ENCODE peak calls at places on chromosomes 13 and 19, in five cellular contexts. One of them, this sample, is unnamed.

GRCh38 chr19:54191671-54192453 is 754 bp downstream of the TSEN34 start:
- DNase-seq in H1: no peak
- DNase-seq in HCT116: no peak
- DNase-seq in A549: no peak
- DNase-seq in IMR-90: peak
- DNase-seq in this sample: no peak

GRCh38 chr19:5992756-5993155 is 14.8 kb upstream of the RANBP3 start:
- DNase-seq in H1: no peak
- DNase-seq in IMR-90: no peak
- DNase-seq in HCT116: no peak
- DNase-seq in A549: no peak
- DNase-seq in this sample: no peak

GRCh38 chr13:24042710-24043440 is 117.6 kb upstream of the SPATA13 start:
- DNase-seq in A549: no peak
- DNase-seq in HCT116: no peak
- DNase-seq in IMR-90: peak
- DNase-seq in H1: no peak
- DNase-seq in this sample: no peak

GRCh38 chr13:24011266-24011665 is 114.0 kb upstream of the C1QTNF9B start:
- DNase-seq in HCT116: no peak
- DNase-seq in IMR-90: no peak
- DNase-seq in H1: no peak
- DNase-seq in A549: no peak
- DNase-seq in this sample: no peak

GRCh38 chr13:50382951-50383350 is 367.7 kb downstream of the KCNRG start:
- DNase-seq in H1: no peak
- DNase-seq in IMR-90: no peak
- DNase-seq in HCT116: no peak
- DNase-seq in A549: no peak
- DNase-seq in this sample: no peak

GRCh38 chr19:1580382-1580781 is 12.3 kb upstream of the MEX3D start:
- DNase-seq in HCT116: no peak
- DNase-seq in H1: no peak
- DNase-seq in IMR-90: no peak
- DNase-seq in A549: no peak
- DNase-seq in this sample: no peak

GRCh38 chr19:42421591-42422031 is 5.6 kb downstream of the LIPE start:
- DNase-seq in IMR-90: no peak
- DNase-seq in HCT116: no peak
- DNase-seq in H1: no peak
- DNase-seq in A549: no peak
- DNase-seq in this sample: no peak

GRCh38 chr13:103036268-103036667 is 29.9 kb downstream of the SLC10A2 start:
- DNase-seq in H1: no peak
- DNase-seq in IMR-90: no peak
- DNase-seq in HCT116: no peak
- DNase-seq in A549: no peak
- DNase-seq in this sample: no peak

GRCh38 chr19:16594681-16595091 is 22.5 kb upstream of the SLC35E1 start:
- DNase-seq in A549: no peak
- DNase-seq in HCT116: no peak
- DNase-seq in H1: no peak
- DNase-seq in IMR-90: no peak
- DNase-seq in this sample: no peak

GRCh38 chr13:99373436-99373835 is 66.2 kb upstream of the GPR183 start:
- DNase-seq in H1: no peak
- DNase-seq in HCT116: no peak
- DNase-seq in A549: no peak
- DNase-seq in IMR-90: no peak
- DNase-seq in this sample: no peak

GRCh38 chr13:23321534-23322241 is 111.8 kb downstream of the SACS start:
- DNase-seq in A549: peak
- DNase-seq in HCT116: peak
- DNase-seq in H1: no peak
- DNase-seq in IMR-90: peak
- DNase-seq in this sample: no peak

GRCh38 chr13:40190656-40191100 is 475.8 kb downstream of the FOXO1 start:
- DNase-seq in A549: no peak
- DNase-seq in HCT116: no peak
- DNase-seq in IMR-90: peak
- DNase-seq in H1: no peak
- DNase-seq in this sample: no peak

GRCh38 chr13:106318941-106319411 is 216.5 kb downstream of the EFNB2 start:
- DNase-seq in HCT116: peak
- DNase-seq in H1: no peak
- DNase-seq in A549: peak
- DNase-seq in IMR-90: peak
- DNase-seq in this sample: no peak

GRCh38 chr13:48333976-48334375 is 30.4 kb downstream of the RB1 start:
- DNase-seq in IMR-90: peak
- DNase-seq in H1: no peak
- DNase-seq in A549: no peak
- DNase-seq in HCT116: no peak
- DNase-seq in this sample: no peak

GRCh38 chr13:77779461-77780272 is 82.2 kb downstream of the SLAIN1 start:
- DNase-seq in IMR-90: peak
- DNase-seq in H1: no peak
- DNase-seq in HCT116: peak
- DNase-seq in A549: peak
- DNase-seq in this sample: no peak

GRCh38 chr13:48156466-48156865 is 61.6 kb upstream of the MED4 start:
- DNase-seq in HCT116: peak
- DNase-seq in A549: no peak
- DNase-seq in IMR-90: no peak
- DNase-seq in H1: no peak
- DNase-seq in this sample: no peak

GRCh38 chr13:64158910-64159309 is 2743.3 kb upstream of the PCDH20 start:
- DNase-seq in A549: no peak
- DNase-seq in H1: no peak
- DNase-seq in HCT116: no peak
- DNase-seq in IMR-90: peak
- DNase-seq in this sample: no peak

GRCh38 chr13:48531416-48532145 is 1.3 kb downstream of the RCBTB2 start:
- DNase-seq in HCT116: no peak
- DNase-seq in H1: no peak
- DNase-seq in A549: no peak
- DNase-seq in IMR-90: no peak
- DNase-seq in this sample: no peak

GRCh38 chr13:31908696-31909386 is 122.7 kb upstream of the FRY start:
- DNase-seq in IMR-90: no peak
- DNase-seq in HCT116: no peak
- DNase-seq in A549: no peak
- DNase-seq in H1: no peak
- DNase-seq in this sample: no peak

GRCh38 chr13:96822900-96823299 is 171.4 kb downstream of the OXGR1 start:
- DNase-seq in HCT116: peak
- DNase-seq in H1: no peak
- DNase-seq in A549: peak
- DNase-seq in IMR-90: no peak
- DNase-seq in this sample: peak

GRCh38 chr13:38008636-38009035 is 139.1 kb upstream of the TRPC4 start:
- DNase-seq in HCT116: no peak
- DNase-seq in A549: no peak
- DNase-seq in IMR-90: no peak
- DNase-seq in H1: no peak
- DNase-seq in this sample: no peak

GRCh38 chr13:24892844-24893243 is 128.9 kb downstream of the RNF17 start:
- DNase-seq in IMR-90: no peak
- DNase-seq in HCT116: no peak
- DNase-seq in H1: no peak
- DNase-seq in A549: no peak
- DNase-seq in this sample: no peak

GRCh38 chr19:2734589-2735288 is 5.1 kb downstream of the SLC39A3 start:
- DNase-seq in IMR-90: no peak
- DNase-seq in HCT116: no peak
- DNase-seq in H1: no peak
- DNase-seq in A549: no peak
- DNase-seq in this sample: no peak

GRCh38 chr19:41431426-41432386 is 4.5 kb upstream of the B3GNT8 start:
- DNase-seq in HCT116: no peak
- DNase-seq in A549: no peak
- DNase-seq in H1: no peak
- DNase-seq in IMR-90: peak
- DNase-seq in this sample: no peak

GRCh38 chr13:52615817-52616216 is 26.4 kb upstream of the HNRNPA1L2 start:
- DNase-seq in H1: no peak
- DNase-seq in HCT116: no peak
- DNase-seq in A549: peak
- DNase-seq in IMR-90: no peak
- DNase-seq in this sample: peak
- TF ChIP-seq CEBPB in H1: no peak
- TF ChIP-seq CEBPB in HCT116: no peak
- TF ChIP-seq CEBPB in A549: no peak
- TF ChIP-seq CEBPB in IMR-90: no peak
- TF ChIP-seq CEBPB in this sample: no peak

GRCh38 chr13:112449545-112449930 is 73.4 kb downstream of the SPACA7 start:
- DNase-seq in HCT116: no peak
- DNase-seq in A549: no peak
- DNase-seq in H1: no peak
- DNase-seq in IMR-90: no peak
- DNase-seq in this sample: no peak

GRCh38 chr13:112447306-112447705 is 71.2 kb downstream of the SPACA7 start:
- DNase-seq in A549: no peak
- DNase-seq in HCT116: no peak
- DNase-seq in H1: no peak
- DNase-seq in IMR-90: no peak
- DNase-seq in this sample: no peak

GRCh38 chr13:112450118-112450517 is 74.0 kb downstream of the SPACA7 start:
- DNase-seq in A549: no peak
- DNase-seq in HCT116: no peak
- DNase-seq in IMR-90: no peak
- DNase-seq in H1: no peak
- DNase-seq in this sample: no peak

GRCh38 chr13:112447761-112448603 is 71.8 kb downstream of the SPACA7 start:
- DNase-seq in H1: no peak
- DNase-seq in HCT116: no peak
- DNase-seq in IMR-90: no peak
- DNase-seq in A549: no peak
- DNase-seq in this sample: no peak

DNA sequence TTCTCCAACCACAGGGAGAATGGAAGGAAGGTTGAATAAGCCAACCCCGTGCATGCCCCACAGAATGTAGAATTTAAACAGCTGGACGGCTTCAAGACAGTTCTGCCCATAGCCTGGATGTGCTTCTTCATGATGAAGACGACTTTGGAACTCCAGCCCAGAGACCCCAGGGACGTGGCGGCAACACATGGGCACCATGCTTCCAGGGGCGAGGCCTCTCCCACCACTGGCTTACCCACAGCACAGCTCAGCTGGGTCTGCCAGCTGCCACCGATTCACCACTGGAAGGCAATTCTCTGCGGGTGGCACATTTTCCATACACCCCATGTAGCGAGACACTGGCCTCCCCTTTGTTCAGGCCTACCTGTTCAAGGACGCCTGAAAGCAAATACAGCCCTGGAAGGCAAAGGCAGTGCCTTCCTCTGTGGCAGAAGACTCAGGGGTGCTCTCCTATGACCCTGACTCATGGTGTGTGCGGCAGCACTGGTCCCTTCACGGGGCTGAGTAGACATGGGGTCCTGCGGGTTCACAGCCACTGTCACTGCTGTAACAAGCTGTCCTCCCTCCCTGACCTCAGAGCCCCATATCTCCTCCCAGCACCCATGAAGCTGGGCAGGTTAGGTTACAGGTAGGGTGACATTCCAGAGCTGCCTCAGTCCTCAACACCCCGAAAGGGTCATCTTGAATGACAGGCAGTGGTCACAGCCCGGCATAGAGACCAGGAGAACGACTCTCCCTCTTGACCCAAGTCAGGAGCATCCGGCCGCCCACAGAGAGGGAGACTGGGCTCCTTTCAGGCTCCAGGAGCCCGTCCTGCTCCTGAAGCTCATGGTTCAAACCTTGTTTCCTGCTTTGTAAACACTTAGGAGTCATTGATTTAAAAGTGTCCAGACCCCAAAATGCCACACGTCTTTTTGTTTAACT is 72.7 kb downstream of the SPACA7 start:
- DNase-seq in A549: no peak
- DNase-seq in H1: no peak
- DNase-seq in HCT116: no peak
- DNase-seq in IMR-90: no peak
- DNase-seq in this sample: no peak
- TF ChIP-seq CEBPB in A549: no peak
- TF ChIP-seq CEBPB in H1: no peak
- TF ChIP-seq CEBPB in HCT116: no peak
- TF ChIP-seq CEBPB in IMR-90: no peak
- TF ChIP-seq CEBPB in this sample: no peak

GRCh38 chr13:26476111-26476743 is 81.3 kb upstream of the WASF3 start:
- DNase-seq in A549: no peak
- DNase-seq in IMR-90: peak
- DNase-seq in HCT116: no peak
- DNase-seq in H1: peak
- DNase-seq in this sample: no peak

GRCh38 chr13:26474286-26474685 is 83.2 kb upstream of the WASF3 start:
- DNase-seq in IMR-90: no peak
- DNase-seq in HCT116: no peak
- DNase-seq in H1: no peak
- DNase-seq in A549: no peak
- DNase-seq in this sample: no peak

GRCh38 chr13:26471807-26472206 is 85.7 kb upstream of the WASF3 start:
- DNase-seq in IMR-90: no peak
- DNase-seq in HCT116: no peak
- DNase-seq in H1: no peak
- DNase-seq in A549: no peak
- DNase-seq in this sample: no peak

GRCh38 chr13:26475176-26476110 is 82.0 kb upstream of the WASF3 start:
- DNase-seq in IMR-90: no peak
- DNase-seq in A549: no peak
- DNase-seq in H1: peak
- DNase-seq in HCT116: no peak
- DNase-seq in this sample: no peak

GRCh38 chr13:26473571-26474230 is 83.8 kb upstream of the WASF3 start:
- DNase-seq in IMR-90: no peak
- DNase-seq in HCT116: no peak
- DNase-seq in A549: no peak
- DNase-seq in H1: no peak
- DNase-seq in this sample: no peak
- TF ChIP-seq CEBPB in IMR-90: no peak
- TF ChIP-seq CEBPB in HCT116: no peak
- TF ChIP-seq CEBPB in A549: no peak
- TF ChIP-seq CEBPB in H1: no peak
- TF ChIP-seq CEBPB in this sample: no peak

GRCh38 chr13:111657013-111657412 is 336.6 kb downstream of the TEX29 start:
- DNase-seq in IMR-90: no peak
- DNase-seq in A549: no peak
- DNase-seq in HCT116: no peak
- DNase-seq in H1: no peak
- DNase-seq in this sample: no peak

GRCh38 chr13:111652676-111653075 is 332.2 kb downstream of the TEX29 start:
- DNase-seq in H1: no peak
- DNase-seq in HCT116: no peak
- DNase-seq in A549: no peak
- DNase-seq in IMR-90: no peak
- DNase-seq in this sample: no peak

GRCh38 chr13:111656439-111656838 is 336.0 kb downstream of the TEX29 start:
- DNase-seq in A549: no peak
- DNase-seq in HCT116: no peak
- DNase-seq in IMR-90: no peak
- DNase-seq in H1: no peak
- DNase-seq in this sample: no peak

GRCh38 chr13:111658150-111659100 is 338.0 kb downstream of the TEX29 start:
- DNase-seq in H1: no peak
- DNase-seq in HCT116: no peak
- DNase-seq in IMR-90: no peak
- DNase-seq in A549: no peak
- DNase-seq in this sample: no peak

GRCh38 chr13:111654531-111654930 is 334.1 kb downstream of the TEX29 start:
- DNase-seq in H1: no peak
- DNase-seq in A549: no peak
- DNase-seq in HCT116: no peak
- DNase-seq in IMR-90: no peak
- DNase-seq in this sample: no peak
- TF ChIP-seq CEBPB in H1: no peak
- TF ChIP-seq CEBPB in A549: no peak
- TF ChIP-seq CEBPB in HCT116: no peak
- TF ChIP-seq CEBPB in IMR-90: no peak
- TF ChIP-seq CEBPB in this sample: no peak